ENCODE peak calls at places on chromosomes 11 and 22, in six cellular contexts. One of them, this sample, is unnamed. For H3K4me1, the result is how much of the 10 kb centered on the place peaks cover.

GRCh38 chr11:67584881-67585873 is 1.6 kb downstream of the GSTP1 start:
- DNase-seq in HCT116: no peak
- DNase-seq in stomach: no peak
- DNase-seq in transverse colon: no peak
- DNase-seq in upper lobe of left lung: peak
- DNase-seq in breast epithelium: no peak
- DNase-seq in this sample: no peak

GRCh38 chr11:123719452-123719851 is 22.0 kb downstream of the ZNF202 start:
- DNase-seq in HCT116: no peak
- DNase-seq in stomach: no peak
- DNase-seq in transverse colon: no peak
- DNase-seq in upper lobe of left lung: no peak
- DNase-seq in breast epithelium: no peak
- DNase-seq in this sample: no peak

GRCh38 chr11:61966673-61967176 is 709 bp downstream of the FTH1 start:
- DNase-seq in HCT116: no peak
- DNase-seq in stomach: no peak
- DNase-seq in transverse colon: no peak
- DNase-seq in upper lobe of left lung: no peak
- DNase-seq in breast epithelium: peak
- DNase-seq in this sample: peak

GRCh38 chr22:46393791-46394333 is 58.3 kb downstream of the TRMU start:
- DNase-seq in HCT116: no peak
- DNase-seq in stomach: no peak
- DNase-seq in transverse colon: no peak
- DNase-seq in upper lobe of left lung: no peak
- DNase-seq in breast epithelium: no peak
- DNase-seq in this sample: no peak

GRCh38 chr11:6116638-6117037 is 9.2 kb downstream of the OR56B4 start:
- DNase-seq in HCT116: no peak
- DNase-seq in stomach: no peak
- DNase-seq in transverse colon: no peak
- DNase-seq in upper lobe of left lung: no peak
- DNase-seq in breast epithelium: no peak
- DNase-seq in this sample: no peak

GRCh38 chr11:118851970-118852369 is 31.7 kb upstream of the CXCR5 start:
- DNase-seq in HCT116: no peak
- DNase-seq in stomach: no peak
- DNase-seq in transverse colon: no peak
- DNase-seq in upper lobe of left lung: no peak
- DNase-seq in breast epithelium: no peak
- DNase-seq in this sample: no peak

GRCh38 chr11:73317373-73317772 is 9.3 kb downstream of the ARHGEF17 start:
- DNase-seq in HCT116: no peak
- DNase-seq in stomach: peak
- DNase-seq in transverse colon: peak
- DNase-seq in upper lobe of left lung: no peak
- DNase-seq in breast epithelium: no peak
- DNase-seq in this sample: no peak

GRCh38 chr11:65617990-65618751 is 2.6 kb downstream of the PCNX3 start:
- DNase-seq in HCT116: no peak
- DNase-seq in stomach: no peak
- DNase-seq in transverse colon: no peak
- DNase-seq in upper lobe of left lung: peak
- DNase-seq in breast epithelium: no peak
- DNase-seq in this sample: no peak

GRCh38 chr22:20771918-20772625 is 1.8 kb upstream of the SERPIND1 start:
- DNase-seq in HCT116: no peak
- DNase-seq in stomach: no peak
- DNase-seq in transverse colon: no peak
- DNase-seq in upper lobe of left lung: no peak
- DNase-seq in breast epithelium: no peak
- DNase-seq in this sample: no peak

GRCh38 chr11:119664063-119664572 is 64.9 kb downstream of the NECTIN1 start:
- DNase-seq in HCT116: no peak
- DNase-seq in stomach: peak
- DNase-seq in transverse colon: no peak
- DNase-seq in upper lobe of left lung: no peak
- DNase-seq in breast epithelium: peak
- DNase-seq in this sample: no peak

DNA sequence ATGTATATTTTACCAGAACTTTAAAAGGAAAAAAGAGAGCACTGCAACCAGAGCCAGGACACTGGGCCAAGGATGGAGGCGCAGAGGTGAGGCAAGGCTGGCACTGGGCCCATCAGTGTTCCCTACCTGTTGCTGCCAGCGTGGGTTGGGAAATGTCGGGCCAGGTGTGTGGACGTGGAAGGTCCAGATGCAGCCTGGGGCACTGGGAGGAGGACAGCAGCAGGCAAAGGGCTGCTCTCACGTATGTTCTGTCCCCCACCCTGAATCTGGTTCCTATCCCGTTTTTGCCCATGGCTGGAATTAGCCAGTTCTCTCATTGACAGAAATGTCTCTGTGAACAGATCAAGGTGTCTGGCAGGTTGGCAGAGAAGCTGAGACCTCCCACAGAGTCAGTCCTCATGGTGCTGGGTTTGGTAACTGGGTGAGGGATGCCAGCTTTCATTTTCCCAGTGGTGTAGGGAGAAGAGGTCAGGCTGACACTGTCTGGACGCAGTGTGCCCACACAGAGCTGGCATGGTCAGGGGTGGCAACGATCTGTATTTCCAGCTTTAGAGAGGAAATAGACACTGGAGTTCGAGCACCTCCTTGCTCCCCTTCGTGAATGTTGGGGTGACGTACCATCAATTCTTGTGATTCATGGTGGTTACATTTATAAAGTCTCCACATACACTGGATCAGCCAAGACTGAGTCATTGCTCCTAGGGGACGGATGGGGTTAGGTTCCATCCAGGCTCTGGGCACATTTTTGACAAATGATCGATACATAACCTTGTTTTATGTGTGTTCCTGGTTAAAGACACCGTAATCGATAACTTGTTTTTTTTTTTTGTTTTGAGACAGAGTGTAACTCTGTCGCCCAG is 4.3 kb upstream of the PNPLA3 start:
- DNase-seq in HCT116: no peak
- DNase-seq in stomach: peak
- DNase-seq in transverse colon: no peak
- DNase-seq in upper lobe of left lung: no peak
- DNase-seq in breast epithelium: peak
- DNase-seq in this sample: no peak
- H3K4me1 ChIP-seq in HCT116: under half
- H3K4me1 ChIP-seq in stomach: under half
- H3K4me1 ChIP-seq in transverse colon: under half
- H3K4me1 ChIP-seq in upper lobe of left lung: under half
- H3K4me1 ChIP-seq in breast epithelium: under half
- H3K4me1 ChIP-seq in this sample: under half

DNA sequence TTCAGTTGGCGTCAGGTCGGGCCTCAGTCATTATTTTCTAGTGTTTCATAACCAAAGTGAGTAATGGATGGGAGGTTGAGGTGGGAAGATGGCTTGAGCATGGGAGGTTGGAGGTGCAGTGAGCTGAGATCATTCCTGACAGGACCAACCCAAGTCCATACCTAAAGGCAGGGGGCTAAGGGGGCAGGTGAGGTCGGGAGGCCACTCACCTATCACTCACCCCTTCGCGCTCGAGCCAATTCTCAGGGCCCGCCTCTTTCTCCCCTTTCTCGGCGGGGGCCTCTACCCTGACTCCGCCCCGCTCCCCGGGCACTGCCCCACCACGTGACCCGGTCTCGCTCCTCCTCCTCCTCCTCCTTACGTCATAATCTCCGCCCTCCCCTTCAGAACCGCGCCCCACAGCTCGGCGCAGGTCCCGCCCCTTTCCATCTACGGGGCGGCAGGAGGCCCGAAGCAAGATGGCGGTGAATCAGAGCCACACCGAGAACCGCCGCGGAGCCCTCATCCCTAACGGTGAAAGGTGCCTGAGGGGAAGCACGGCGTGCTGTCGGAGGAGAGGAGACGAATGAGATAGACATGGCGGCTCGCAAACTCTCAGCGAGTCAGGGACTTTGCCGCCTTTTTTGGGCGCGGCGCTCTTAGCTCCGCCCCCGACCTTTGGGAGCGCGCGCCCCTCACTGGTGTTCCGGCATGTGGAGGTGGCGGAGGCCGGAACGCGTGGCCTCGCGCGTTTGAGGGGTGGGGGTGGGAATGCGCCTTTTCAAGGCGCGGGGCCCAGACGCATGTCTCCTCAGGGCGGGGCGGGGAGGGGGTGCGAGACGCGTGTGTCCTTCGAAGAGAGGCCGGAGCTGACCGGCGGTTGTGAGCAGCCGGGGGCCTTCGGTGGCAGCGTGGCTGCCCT is at the start of gene WBP2NL:
- DNase-seq in HCT116: no peak
- DNase-seq in stomach: peak
- DNase-seq in transverse colon: peak
- DNase-seq in upper lobe of left lung: peak
- DNase-seq in breast epithelium: peak
- DNase-seq in this sample: no peak
- TF ChIP-seq POLR2AphosphoS5 in HCT116: no peak
- TF ChIP-seq POLR2AphosphoS5 in stomach: peak
- TF ChIP-seq POLR2AphosphoS5 in transverse colon: peak
- TF ChIP-seq POLR2AphosphoS5 in upper lobe of left lung: peak
- TF ChIP-seq POLR2AphosphoS5 in breast epithelium: peak
- TF ChIP-seq POLR2AphosphoS5 in this sample: peak

DNA sequence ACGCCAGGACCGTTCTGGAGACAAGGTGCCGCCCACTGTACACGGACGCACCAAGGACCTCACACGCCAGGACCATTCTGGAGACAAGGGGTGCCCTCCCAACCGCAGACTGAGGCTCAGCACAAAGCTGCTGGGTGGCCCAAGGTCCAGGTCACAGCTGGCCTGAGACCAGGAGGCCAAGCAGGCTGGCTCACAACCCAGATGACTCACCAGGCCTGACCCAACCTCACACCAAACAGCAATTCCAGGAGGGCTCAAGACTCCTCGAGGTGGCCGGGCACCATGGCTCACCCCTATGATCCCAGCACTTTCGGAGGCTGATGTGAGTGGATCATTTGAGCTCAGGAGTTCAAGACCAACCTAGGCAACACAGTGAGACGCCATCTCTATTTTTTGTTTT is 14.8 kb downstream of the BRD1 start:
- DNase-seq in HCT116: no peak
- DNase-seq in stomach: peak
- DNase-seq in transverse colon: no peak
- DNase-seq in upper lobe of left lung: no peak
- DNase-seq in breast epithelium: no peak
- DNase-seq in this sample: no peak
- H3K4me1 ChIP-seq in HCT116: under half
- H3K4me1 ChIP-seq in stomach: half or more
- H3K4me1 ChIP-seq in transverse colon: under half
- H3K4me1 ChIP-seq in upper lobe of left lung: under half
- H3K4me1 ChIP-seq in breast epithelium: under half
- H3K4me1 ChIP-seq in this sample: half or more

GRCh38 chr11:130431806-130432205 is 3.4 kb upstream of the ADAMTS8 start:
- DNase-seq in HCT116: no peak
- DNase-seq in stomach: no peak
- DNase-seq in transverse colon: no peak
- DNase-seq in upper lobe of left lung: no peak
- DNase-seq in breast epithelium: no peak
- DNase-seq in this sample: no peak

GRCh38 chr11:130428692-130429681 is 578 bp upstream of the ADAMTS8 start:
- DNase-seq in HCT116: no peak
- DNase-seq in stomach: no peak
- DNase-seq in transverse colon: no peak
- DNase-seq in upper lobe of left lung: no peak
- DNase-seq in breast epithelium: no peak
- DNase-seq in this sample: no peak

GRCh38 chr11:130433357-130433756 is 4.9 kb upstream of the ADAMTS8 start:
- DNase-seq in HCT116: no peak
- DNase-seq in stomach: no peak
- DNase-seq in transverse colon: no peak
- DNase-seq in upper lobe of left lung: no peak
- DNase-seq in breast epithelium: no peak
- DNase-seq in this sample: no peak

GRCh38 chr11:130429983-130430382 is 1.6 kb upstream of the ADAMTS8 start:
- DNase-seq in HCT116: no peak
- DNase-seq in stomach: no peak
- DNase-seq in transverse colon: no peak
- DNase-seq in upper lobe of left lung: no peak
- DNase-seq in breast epithelium: no peak
- DNase-seq in this sample: no peak

DNA sequence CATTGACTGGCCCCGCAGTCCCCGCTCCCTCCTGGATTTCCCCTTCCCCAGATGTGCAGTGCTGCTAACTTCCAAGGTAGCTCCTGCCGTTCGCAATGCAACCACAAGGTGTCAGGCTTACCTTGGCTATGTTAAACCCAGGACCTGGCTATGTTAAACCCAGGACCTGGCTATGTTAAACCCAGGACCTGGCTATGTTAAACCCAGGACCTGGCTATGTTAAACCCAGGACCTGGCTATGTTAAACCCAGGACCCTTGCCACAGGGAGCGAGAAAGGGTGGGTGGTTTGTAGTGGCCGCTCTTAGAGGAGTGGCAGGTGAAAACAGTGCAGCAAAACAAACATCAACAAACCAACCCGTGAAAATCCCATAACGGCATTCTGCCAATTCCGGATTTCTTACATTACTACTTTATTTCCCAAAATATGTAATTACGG is 2.9 kb upstream of the ADAMTS8 start:
- DNase-seq in HCT116: peak
- DNase-seq in stomach: peak
- DNase-seq in transverse colon: peak
- DNase-seq in upper lobe of left lung: no peak
- DNase-seq in breast epithelium: peak
- DNase-seq in this sample: no peak
- TF ChIP-seq POLR2AphosphoS5 in HCT116: no peak
- TF ChIP-seq POLR2AphosphoS5 in stomach: peak
- TF ChIP-seq POLR2AphosphoS5 in transverse colon: no peak
- TF ChIP-seq POLR2AphosphoS5 in upper lobe of left lung: no peak
- TF ChIP-seq POLR2AphosphoS5 in breast epithelium: no peak
- TF ChIP-seq POLR2AphosphoS5 in this sample: no peak

GRCh38 chr11:34644669-34645406 is 23.9 kb downstream of the EHF start:
- DNase-seq in HCT116: no peak
- DNase-seq in stomach: no peak
- DNase-seq in transverse colon: no peak
- DNase-seq in upper lobe of left lung: no peak
- DNase-seq in breast epithelium: no peak
- DNase-seq in this sample: no peak
- H3K4me1 ChIP-seq in HCT116: under half
- H3K4me1 ChIP-seq in stomach: half or more
- H3K4me1 ChIP-seq in transverse colon: under half
- H3K4me1 ChIP-seq in upper lobe of left lung: under half
- H3K4me1 ChIP-seq in breast epithelium: under half
- H3K4me1 ChIP-seq in this sample: under half